ENCODE peak calls at places on chromosomes 13 and 19, in seven cellular contexts. M is AG09319, T is astrocyte of the spinal cord, P is suprapubic skin, F is H9, D is pancreas, G is esophagus muscularis mucosa. W is an unnamed sample.

GRCh38 chr19:8304841-8305621 is 3.1 kb downstream of the CD320 start:
- DNase-seq in F (peak; percentile 93), D (peak; percentile 62), P (peak; percentile 64), T (no peak), M (no peak), G (no peak), W (no peak)

GRCh38 chr19:29259153-29259552 is 46.2 kb upstream of the UQCRFS1 start:
- DNase-seq in F (peak; percentile 39), M (no peak), D (no peak), T (no peak), P (peak; percentile 17), G (no peak), W (no peak)

GRCh38 chr19:38245826-38246498 is 10.2 kb downstream of the PPP1R14A start:
- DNase-seq in F (no peak), P (no peak), M (no peak), G (no peak), T (no peak), D (no peak), W (no peak)

GRCh38 chr19:11480927-11481776 is at the start of gene ELAVL3:
- DNase-seq in D (peak; percentile 51), G (no peak), M (no peak), P (no peak), T (no peak), F (peak; percentile 67), W (peak; percentile 42)

GRCh38 chr13:59542303-59542702 is 621.4 kb downstream of the DIAPH3 start:
- DNase-seq in T (no peak), D (no peak), F (no peak), G (no peak), P (no peak), M (no peak), W (no peak)

GRCh38 chr13:29521336-29521735 is 74.2 kb downstream of the SLC7A1 start:
- DNase-seq in G (no peak), M (no peak), F (no peak), D (no peak), T (no peak), P (peak; percentile 61), W (no peak)

GRCh38 chr13:49052801-49053200 is 77.1 kb downstream of the FNDC3A start:
- DNase-seq in G (no peak), M (no peak), T (no peak), P (no peak), D (no peak), F (no peak), W (no peak)

GRCh38 chr19:33290956-33291622 is 11.2 kb downstream of the CEBPA start:
- DNase-seq in T (no peak), P (no peak), M (no peak), D (peak; percentile 60), F (no peak), G (no peak), W (no peak)

GRCh38 chr19:13881692-13882418 is 4.9 kb downstream of the NANOS3 start:
- DNase-seq in T (no peak), F (no peak), P (peak; percentile 71), D (peak; percentile 79), M (no peak), G (no peak), W (peak; percentile 50)

GRCh38 chr13:79481685-79482052 is 714 bp downstream of the NDFIP2 start:
- DNase-seq in G (no peak), T (no peak), P (no peak), F (no peak), M (no peak), D (no peak), W (peak; percentile 26)

GRCh38 chr19:53019684-53020083 is 6.0 kb downstream of the ERVV-1 start:
- DNase-seq in P (no peak), F (peak; percentile 86), D (no peak), T (no peak), M (no peak), G (no peak), W (no peak)

GRCh38 chr19:57357406-57357805 is 5.9 kb upstream of the TRAPPC2B start:
- DNase-seq in T (no peak), D (no peak), F (no peak), P (no peak), G (no peak), M (no peak), W (no peak)

GRCh38 chr19:57350877-57351805 is at the start of gene ZNF304:
- DNase-seq in G (peak; percentile 97), M (peak; percentile 80), F (peak; percentile 97), P (peak; percentile 94), T (peak; percentile 96), D (peak; percentile 94), W (peak; percentile 93)

GRCh38 chr19:57355916-57356315 is 4.8 kb downstream of the ZNF304 start:
- DNase-seq in T (no peak), D (no peak), M (no peak), P (no peak), F (no peak), G (no peak), W (no peak)

GRCh38 chr19:57348136-57348535 is 2.9 kb upstream of the ZNF304 start:
- DNase-seq in M (no peak), T (no peak), F (no peak), G (no peak), D (no peak), P (no peak), W (no peak)

DNA sequence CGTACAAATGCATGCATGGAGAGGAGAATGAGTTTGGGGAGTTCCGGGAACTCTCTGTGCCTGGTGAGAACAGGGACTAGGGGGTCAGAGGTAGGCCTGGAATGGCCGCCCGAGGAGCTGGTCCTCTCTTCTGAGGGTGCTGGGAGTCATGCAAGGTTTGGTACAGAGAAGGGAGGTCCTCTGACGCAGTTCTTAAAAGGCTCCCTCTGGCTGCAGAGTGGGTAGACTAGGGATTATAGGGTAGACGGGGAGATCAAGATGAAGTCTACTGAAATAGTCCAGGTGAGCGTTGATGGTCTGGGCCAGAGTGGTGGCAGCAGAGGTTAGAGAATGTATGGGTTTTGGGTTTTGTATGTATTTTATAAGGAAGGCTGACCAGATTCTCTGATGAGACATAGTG is 796 bp downstream of the ZNF304 start:
- DNase-seq in F (no peak), M (no peak), D (no peak), T (no peak), G (no peak), P (no peak), W (peak; percentile 23)
- TF ChIP-seq CTCF in F (no peak), M (no peak), D (no peak), T (no peak), G (no peak), P (no peak), W (no peak)

GRCh38 chr19:1602091-1602707 is 3.1 kb downstream of the UQCR11 start:
- DNase-seq in D (no peak), P (no peak), M (no peak), G (no peak), T (no peak), F (no peak), W (no peak)

GRCh38 chr19:1605236-1606137 is at the start of gene UQCR11:
- DNase-seq in F (peak; percentile 96), M (peak; percentile 90), P (peak; percentile 97), D (peak; percentile 98), T (peak; percentile 96), G (peak; percentile 99), W (peak; percentile 98)

GRCh38 chr19:1609680-1610474 is 4.6 kb upstream of the UQCR11 start:
- DNase-seq in M (no peak), F (no peak), D (no peak), P (no peak), G (no peak), T (no peak), W (no peak)

GRCh38 chr19:1608414-1609391 is 3.4 kb upstream of the UQCR11 start:
- DNase-seq in P (no peak), F (no peak), D (no peak), G (no peak), M (no peak), T (peak; percentile 7), W (no peak)

DNA sequence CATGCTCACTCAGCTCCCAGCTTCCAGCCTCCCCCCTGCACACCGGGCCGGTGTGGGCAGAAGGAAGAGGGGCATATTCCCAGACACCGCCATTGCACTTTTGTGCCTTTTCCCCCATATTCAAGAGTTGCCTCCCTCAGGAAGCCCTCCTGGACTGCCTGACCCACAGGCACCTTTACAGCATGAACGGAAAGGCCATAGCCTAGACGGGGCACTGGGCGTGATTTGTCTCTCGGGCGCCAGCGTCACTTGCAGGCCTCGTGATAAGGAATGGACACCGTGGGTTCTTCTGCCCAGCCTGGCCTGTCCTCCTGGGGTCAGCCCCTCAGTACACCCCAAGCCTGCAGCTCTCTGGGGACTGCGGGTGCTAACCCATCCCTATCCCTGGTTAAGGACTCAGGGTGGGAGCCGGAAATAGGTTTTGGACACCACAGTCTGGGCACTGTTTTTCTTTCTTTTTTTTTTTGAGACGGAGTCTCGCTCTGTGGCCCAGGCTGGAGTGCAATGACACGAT is 933 bp upstream of the UQCR11 start:
- DNase-seq in F (no peak), P (no peak), M (no peak), G (no peak), T (no peak), D (peak; percentile 74), W (no peak)
- TF ChIP-seq CTCF in F (no peak), P (no peak), M (no peak), G (no peak), T (no peak), D (no peak), W (no peak)

DNA sequence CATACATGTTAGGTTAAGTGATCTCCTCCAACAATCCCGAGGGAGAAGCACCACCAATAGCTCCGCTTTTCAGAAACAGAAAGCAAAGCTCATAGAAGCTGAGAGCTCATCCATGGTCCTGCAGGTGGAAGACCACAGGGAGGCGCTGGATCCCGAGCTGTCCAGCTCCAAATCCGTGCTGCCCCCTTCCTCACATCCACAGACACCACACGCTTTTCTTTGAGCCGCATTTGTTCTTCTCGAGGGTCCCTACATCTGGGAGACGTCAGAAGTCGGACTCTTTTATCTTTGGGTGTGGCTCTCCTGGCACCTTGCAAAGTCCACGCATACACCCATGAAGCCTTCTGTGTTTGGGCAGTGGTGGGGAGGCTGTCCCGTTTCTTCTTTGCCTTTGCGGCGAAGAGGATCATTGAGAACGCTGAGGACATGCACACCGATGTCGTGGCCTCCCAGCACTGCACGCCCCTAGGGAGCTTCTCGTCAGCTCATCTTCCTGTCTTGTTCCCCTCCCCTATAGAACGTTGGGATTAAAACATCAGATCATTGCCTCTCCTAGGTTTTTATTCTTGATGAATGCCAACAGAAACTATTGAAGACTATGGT is 184.8 kb downstream of the TEX29 start:
- DNase-seq in D (no peak), M (no peak), T (no peak), G (no peak), P (no peak), F (peak; percentile 84), W (no peak)
- TF ChIP-seq CTCF in D (no peak), M (no peak), T (no peak), G (no peak), P (no peak), F (peak; percentile 94), W (no peak)

GRCh38 chr19:39347332-39348227 is 5.4 kb downstream of the SAMD4B start:
- DNase-seq in T (peak; percentile 12), P (no peak), G (no peak), D (no peak), M (no peak), F (no peak), W (no peak)

GRCh38 chr19:39349326-39349725 is 7.1 kb downstream of the SAMD4B start:
- DNase-seq in D (no peak), F (no peak), M (no peak), T (no peak), P (no peak), G (no peak), W (no peak)

GRCh38 chr19:39342647-39343305 is 555 bp downstream of the SAMD4B start:
- DNase-seq in T (no peak), P (peak; percentile 80), D (peak; percentile 81), G (no peak), M (no peak), F (no peak), W (no peak)

GRCh38 chr19:39341720-39342604 is at the start of gene SAMD4B:
- DNase-seq in P (peak; percentile 99), T (peak; percentile 98), G (peak; percentile 100), M (peak; percentile 97), D (peak; percentile 100), F (peak; percentile 99), W (peak; percentile 99)

GRCh38 chr19:39345956-39346355 is 3.7 kb downstream of the SAMD4B start:
- DNase-seq in D (no peak), M (no peak), F (no peak), G (no peak), T (no peak), P (no peak), W (no peak)
- TF ChIP-seq CTCF in D (no peak), M (no peak), F (peak; percentile 15), G (no peak), T (peak; percentile 11), P (no peak), W (no peak)

W was measured in GM13976.